ENCODE peak calls at places on chromosomes 1 and 21, in six cellular contexts. B is osteocyte, K is GM06990, R is RCC 7860, F is neural crest cell, Z is left cardiac atrium. U is an unnamed sample.

GRCh38 chr1:118786454-118787155 is 201.5 kb downstream of the TBX15 start:
- DNase-seq in K (no peak), Z (no peak), F (no peak), B (no peak), R (no peak), U (no peak)

GRCh38 chr1:117188268-117189108 is 22.2 kb downstream of the VTCN1 start:
- DNase-seq in B (no peak), F (no peak), Z (no peak), R (no peak), K (no peak), U (no peak)

GRCh38 chr1:107277022-107277421 is 136.2 kb downstream of the NTNG1 start:
- DNase-seq in R (peak; percentile 27), K (no peak), Z (no peak), F (peak; percentile 50), B (no peak), U (no peak)

GRCh38 chr1:164591858-164592257 is 32.9 kb downstream of the PBX1 start:
- DNase-seq in K (no peak), Z (no peak), F (no peak), B (no peak), R (no peak), U (no peak)

GRCh38 chr1:110630770-110631663 is 24.9 kb upstream of the KCNA2 start:
- DNase-seq in K (peak; percentile 72), F (peak; percentile 83), R (peak; percentile 45), B (peak; percentile 85), Z (peak; percentile 83), U (no peak)

GRCh38 chr1:232980336-232980978 is 30.0 kb downstream of the NTPCR start:
- DNase-seq in F (no peak), K (no peak), B (peak; percentile 51), Z (no peak), R (peak; percentile 31), U (no peak)

GRCh38 chr1:99177465-99177864 is 86.8 kb upstream of the PLPPR4 start:
- DNase-seq in K (no peak), F (no peak), Z (no peak), B (no peak), R (no peak), U (no peak)

GRCh38 chr1:76256289-76257223 is 182.0 kb downstream of the ST6GALNAC3 start:
- DNase-seq in K (no peak), R (no peak), B (no peak), F (no peak), Z (no peak), U (no peak)

GRCh38 chr1:147665521-147665920 is 4.8 kb downstream of the ACP6 start:
- DNase-seq in R (no peak), Z (no peak), K (no peak), F (no peak), B (no peak), U (no peak)

GRCh38 chr21:37555672-37556261 is 189.2 kb downstream of the DYRK1A start:
- DNase-seq in Z (peak; percentile 47), B (peak; percentile 62), F (no peak), K (no peak), R (no peak), U (no peak)

GRCh38 chr1:232767381-232768074 is 37.7 kb upstream of the MAP10 start:
- DNase-seq in Z (peak; percentile 31), R (peak; percentile 94), F (no peak), K (no peak), B (no peak), U (peak; percentile 46)

GRCh38 chr1:6862906-6863305 is 77.7 kb downstream of the CAMTA1 start:
- DNase-seq in K (no peak), R (no peak), Z (no peak), B (no peak), F (no peak), U (no peak)

GRCh38 chr1:23638188-23638619 is 53.4 kb upstream of the RPL11 start:
- DNase-seq in K (no peak), Z (no peak), F (no peak), R (no peak), B (no peak), U (no peak)

GRCh38 chr1:43144228-43144627 is 27.9 kb downstream of the EBNA1BP2 start:
- DNase-seq in Z (no peak), B (no peak), K (no peak), F (no peak), R (no peak), U (peak; percentile 28)

GRCh38 chr1:153946622-153947246 is at the start of gene DENND4B:
- DNase-seq in R (peak; percentile 67), F (peak; percentile 78), Z (peak; percentile 88), B (peak; percentile 93), K (peak; percentile 86), U (no peak)

GRCh38 chr1:248842781-248843331 is 4.8 kb downstream of the ZNF672 start:
- DNase-seq in F (no peak), K (no peak), Z (no peak), R (no peak), B (no peak), U (no peak)

GRCh38 chr1:121544500-121544899 is 359.7 kb downstream of the SRGAP2C start:
- DNase-seq in R (no peak), K (no peak), F (no peak), B (no peak), Z (no peak), U (no peak)

GRCh38 chr1:192627901-192628300 is 8.0 kb upstream of the RGS13 start:
- DNase-seq in Z (no peak), F (no peak), R (no peak), B (no peak), K (no peak), U (no peak)

GRCh38 chr1:223353939-223354338 is 10.0 kb downstream of the SUSD4 start:
- DNase-seq in F (no peak), Z (no peak), R (no peak), B (no peak), K (no peak), U (no peak)

GRCh38 chr1:204344665-204345064 is 15.1 kb downstream of the PLEKHA6 start:
- DNase-seq in Z (peak; percentile 54), F (no peak), K (no peak), B (no peak), R (no peak), U (no peak)

GRCh38 chr1:205318231-205318991 is 3.1 kb downstream of the NUAK2 start:
- DNase-seq in K (no peak), F (no peak), R (no peak), Z (no peak), B (no peak), U (no peak)

GRCh38 chr1:238960071-238960470 is 426.3 kb upstream of the CHRM3 start:
- DNase-seq in B (no peak), K (no peak), Z (no peak), R (peak; percentile 71), F (no peak), U (peak; percentile 78)

GRCh38 chr1:171763764-171764163 is 17.7 kb upstream of the METTL13 start:
- DNase-seq in K (no peak), Z (no peak), B (no peak), R (no peak), F (no peak), U (no peak)

GRCh38 chr1:222757673-222758268 is 20.8 kb downstream of the FAM177B start:
- DNase-seq in Z (no peak), K (no peak), R (no peak), F (no peak), B (no peak), U (no peak)

GRCh38 chr21:39647476-39647875 is 34.7 kb downstream of the B3GALT5 start:
- DNase-seq in B (no peak), F (no peak), Z (no peak), K (no peak), R (peak; percentile 73), U (peak; percentile 33)

GRCh38 chr1:180176965-180177364 is 22.3 kb downstream of the QSOX1 start:
- DNase-seq in F (no peak), Z (no peak), B (no peak), R (no peak), K (no peak), U (no peak)

GRCh38 chr1:44294588-44295007 is 60.5 kb downstream of the ERI3 start:
- DNase-seq in K (no peak), B (no peak), F (no peak), Z (peak; percentile 63), R (peak; percentile 11), U (peak; percentile 48)

GRCh38 chr1:168613038-168613451 is 36.6 kb downstream of the XCL1 start:
- DNase-seq in B (no peak), R (no peak), K (no peak), F (no peak), Z (no peak), U (no peak)

GRCh38 chr1:8226747-8227146 is 91.2 kb upstream of the SLC45A1 start:
- DNase-seq in K (no peak), R (no peak), B (no peak), F (no peak), Z (no peak), U (no peak)

GRCh38 chr1:78280626-78281025 is 210.1 kb upstream of the PTGFR start:
- DNase-seq in F (no peak), K (no peak), Z (no peak), R (no peak), B (no peak), U (no peak)

GRCh38 chr1:210384625-210385024 is 55.9 kb downstream of the HHAT start:
- DNase-seq in B (no peak), F (no peak), K (no peak), Z (no peak), R (peak; percentile 5), U (no peak)

GRCh38 chr1:10065344-10065685 is 32.6 kb downstream of the UBE4B start:
- DNase-seq in R (no peak), Z (no peak), K (no peak), F (peak; percentile 6), B (no peak), U (no peak)

GRCh38 chr1:2279210-2279639 is 51.1 kb downstream of the SKI start:
- DNase-seq in F (peak; percentile 65), K (no peak), R (no peak), B (no peak), Z (peak; percentile 82), U (no peak)

GRCh38 chr1:219304227-219305226 is 130.8 kb downstream of the LYPLAL1 start:
- DNase-seq in K (no peak), B (no peak), R (peak; percentile 78), Z (no peak), F (no peak), U (peak; percentile 79)

GRCh38 chr1:209769171-209769904 is 13.5 kb downstream of the TRAF3IP3 start:
- DNase-seq in B (peak; percentile 89), F (no peak), K (peak; percentile 48), Z (peak; percentile 88), R (no peak), U (peak; percentile 74)

GRCh38 chr1:91821126-91821868 is 64.7 kb downstream of the TGFBR3 start:
- DNase-seq in Z (no peak), R (no peak), K (no peak), F (no peak), B (no peak), U (no peak)